ENCODE peak calls at places on chromosomes 4 and X, in five cellular contexts. J, A, P, D and F are unnamed samples.

GRCh38 chr4:22869235-22869634 is 176.5 kb downstream of the GBA3 start:
- DNase-seq in J (no peak), D (no peak), P (no peak), A (no peak), F (no peak)

GRCh38 chr4:115090483-115091075 is 22.8 kb downstream of the NDST4 start:
- DNase-seq in D (no peak), A (no peak), P (no peak), J (no peak), F (no peak)

GRCh38 chr4:86331362-86331761 is 28.5 kb downstream of the MAPK10 start:
- DNase-seq in D (no peak), P (no peak), J (no peak), A (no peak), F (no peak)

GRCh38 chrX:47214435-47215077 is 3.9 kb upstream of the CDK16 start:
- DNase-seq in P (no peak), A (no peak), J (no peak), D (peak; percentile 23), F (no peak)

GRCh38 chrX:69028006-69028760 is 137.1 kb downstream of the PJA1 start:
- DNase-seq in P (no peak), J (no peak), D (no peak), A (no peak), F (no peak)

GRCh38 chr4:38800366-38800765 is 4.2 kb downstream of the TLR1 start:
- DNase-seq in J (no peak), P (no peak), A (no peak), D (no peak), F (no peak)

GRCh38 chr4:159145318-159146006 is 42.6 kb downstream of the RAPGEF2 start:
- DNase-seq in J (no peak), A (no peak), D (no peak), P (no peak), F (no peak)

GRCh38 chr4:10015140-10015753 is 6.0 kb downstream of the SLC2A9 start:
- DNase-seq in A (no peak), D (peak; percentile 48), P (no peak), J (no peak), F (no peak)

GRCh38 chrX:125507119-125507518 is 187.4 kb downstream of the TEX13C start:
- DNase-seq in A (no peak), D (no peak), P (no peak), J (no peak), F (no peak)

GRCh38 chrX:150842198-150842553 is 56.3 kb downstream of the CD99L2 start:
- DNase-seq in J (no peak), P (no peak), D (no peak), A (no peak), F (no peak)

GRCh38 chr4:143667461-143667860 is 33.0 kb downstream of the FREM3 start:
- DNase-seq in J (no peak), A (no peak), D (no peak), P (no peak), F (no peak)

GRCh38 chrX:45743081-45743533 is 542.4 kb upstream of the DIPK2B start:
- DNase-seq in J (no peak), P (no peak), A (no peak), D (no peak), F (no peak)

GRCh38 chrX:130330146-130330545 is 9.6 kb upstream of the SLC25A14 start:
- DNase-seq in D (no peak), J (no peak), A (no peak), P (no peak), F (no peak)